ENCODE peak calls at places on chromosome 1, in six cellular contexts. H is iris pigment epithelial cell, E is H1, S is lower lobe of right lung, N is transverse colon, V is IMR-90. A is an unnamed sample.

GRCh38 chr1:18872071-18872611 is 12.7 kb upstream of the TAS1R2 start:
- DNase-seq in V (no peak), E (no peak), S (no peak), N (no peak), H (no peak), A (no peak)

GRCh38 chr1:173406783-173407230 is 70.3 kb upstream of the PRDX6 start:
- DNase-seq in H (no peak), S (no peak), V (no peak), N (peak), E (no peak), A (no peak)

GRCh38 chr1:100896481-100896982 is 642 bp downstream of the SLC30A7 start:
- DNase-seq in S (no peak), E (no peak), V (peak), N (peak), H (peak), A (peak)

GRCh38 chr1:115158181-115158580 is 68.9 kb upstream of the TSPAN2 start:
- DNase-seq in S (no peak), E (no peak), H (peak), V (peak), N (no peak), A (no peak)

GRCh38 chr1:205630241-205630640 is 1.6 kb downstream of the ELK4 start:
- DNase-seq in E (no peak), V (peak), N (no peak), S (no peak), H (peak), A (no peak)

GRCh38 chr1:111571987-111572386 is 47.6 kb upstream of the RAP1A start:
- DNase-seq in V (peak), S (no peak), E (no peak), H (peak), N (no peak), A (no peak)

GRCh38 chr1:161420763-161421455 is 53.2 kb upstream of the CFAP126 start:
- DNase-seq in H (no peak), N (no peak), S (no peak), E (peak), V (peak), A (no peak)

GRCh38 chr1:115041654-115042053 is 12.0 kb downstream of the TSHB start:
- DNase-seq in V (no peak), H (peak), S (no peak), E (no peak), N (no peak), A (no peak)

GRCh38 chr1:25784575-25785051 is 15.4 kb upstream of the SELENON start:
- DNase-seq in S (no peak), V (peak), N (no peak), E (no peak), H (peak), A (no peak)

GRCh38 chr1:28195780-28196179 is 19.3 kb upstream of the PTAFR start:
- DNase-seq in S (no peak), V (no peak), N (no peak), H (no peak), E (no peak), A (no peak)

A was measured in NCI-H1694 treated with DMSO at 0.1 percent for 48 hours.